ENCODE peak calls at places on chromosomes 1 and 21, in nine cellular contexts. Z is heart left ventricle, K is cardiac muscle cell, R is uterus, A is left ventricle myocardium inferior, C is fibroblast of lung, E is body of pancreas, G is thyroid gland, W is PC-3. P is an unnamed sample. For H3K36me3, the result is how much of the 10 kb centered on the place peaks cover.

GRCh38 chr21:18673789-18674188 is 270.2 kb upstream of the TMPRSS15 start:
- DNase-seq in G (no peak), Z (no peak), K (no peak), W (no peak), A (no peak), R (no peak), C (no peak), E (no peak), P (no peak)

GRCh38 chr1:184296466-184297243 is 90.2 kb upstream of the C1orf21 start:
- DNase-seq in C (peak), E (peak), G (peak), R (peak), W (no peak), K (peak), Z (peak), A (peak), P (peak)

GRCh38 chr1:156244712-156245111 is 2.7 kb downstream of the BGLAP start:
- DNase-seq in K (no peak), R (no peak), C (no peak), Z (no peak), E (no peak), A (no peak), W (no peak), G (no peak), P (no peak)

GRCh38 chr1:181513786-181514297 is 30.5 kb downstream of the CACNA1E start:
- DNase-seq in Z (no peak), C (no peak), W (no peak), A (no peak), R (no peak), K (no peak), E (no peak), G (no peak), P (no peak)

GRCh38 chr1:57091642-57092041 is 125.8 kb upstream of the C8B start:
- DNase-seq in K (no peak), Z (no peak), R (no peak), W (no peak), E (no peak), A (no peak), G (no peak), C (no peak), P (no peak)

GRCh38 chr1:86914635-86914997 is at the start of gene HS2ST1:
- DNase-seq in R (no peak), C (no peak), A (no peak), W (no peak), K (no peak), G (no peak), E (no peak), Z (no peak), P (no peak)

GRCh38 chr21:41769106-41769505 is 2.3 kb upstream of the RIPK4 start:
- DNase-seq in E (no peak), C (no peak), G (no peak), Z (no peak), R (no peak), A (no peak), K (no peak), W (no peak), P (no peak)

GRCh38 chr1:119385650-119386049 is 17.1 kb downstream of the HAO2 start:
- DNase-seq in K (no peak), C (no peak), R (no peak), A (no peak), E (no peak), G (no peak), W (no peak), Z (no peak), P (no peak)

GRCh38 chr1:235160395-235160964 is 570 bp downstream of the RBM34 start:
- DNase-seq in C (peak), G (no peak), A (no peak), K (peak), Z (no peak), R (no peak), W (peak), E (no peak), P (peak)

GRCh38 chr1:183349201-183349711 is 68.9 kb downstream of the NMNAT2 start:
- DNase-seq in G (peak), Z (peak), K (peak), R (no peak), A (no peak), W (no peak), C (peak), E (no peak), P (no peak)

GRCh38 chr1:194295690-194296089 is 1109.3 kb upstream of the B3GALT2 start:
- DNase-seq in A (no peak), K (peak), C (peak), R (no peak), G (no peak), W (peak), Z (no peak), E (peak), P (peak)

GRCh38 chr1:155940993-155941844 is at the start of gene RXFP4:
- DNase-seq in R (no peak), W (peak), C (no peak), K (no peak), A (no peak), Z (no peak), E (no peak), G (peak), P (peak)

GRCh38 chr1:26459148-26459547 is 13.1 kb upstream of the HMGN2 start:
- DNase-seq in K (no peak), A (no peak), C (no peak), Z (no peak), E (no peak), W (no peak), R (no peak), G (no peak), P (no peak)

DNA sequence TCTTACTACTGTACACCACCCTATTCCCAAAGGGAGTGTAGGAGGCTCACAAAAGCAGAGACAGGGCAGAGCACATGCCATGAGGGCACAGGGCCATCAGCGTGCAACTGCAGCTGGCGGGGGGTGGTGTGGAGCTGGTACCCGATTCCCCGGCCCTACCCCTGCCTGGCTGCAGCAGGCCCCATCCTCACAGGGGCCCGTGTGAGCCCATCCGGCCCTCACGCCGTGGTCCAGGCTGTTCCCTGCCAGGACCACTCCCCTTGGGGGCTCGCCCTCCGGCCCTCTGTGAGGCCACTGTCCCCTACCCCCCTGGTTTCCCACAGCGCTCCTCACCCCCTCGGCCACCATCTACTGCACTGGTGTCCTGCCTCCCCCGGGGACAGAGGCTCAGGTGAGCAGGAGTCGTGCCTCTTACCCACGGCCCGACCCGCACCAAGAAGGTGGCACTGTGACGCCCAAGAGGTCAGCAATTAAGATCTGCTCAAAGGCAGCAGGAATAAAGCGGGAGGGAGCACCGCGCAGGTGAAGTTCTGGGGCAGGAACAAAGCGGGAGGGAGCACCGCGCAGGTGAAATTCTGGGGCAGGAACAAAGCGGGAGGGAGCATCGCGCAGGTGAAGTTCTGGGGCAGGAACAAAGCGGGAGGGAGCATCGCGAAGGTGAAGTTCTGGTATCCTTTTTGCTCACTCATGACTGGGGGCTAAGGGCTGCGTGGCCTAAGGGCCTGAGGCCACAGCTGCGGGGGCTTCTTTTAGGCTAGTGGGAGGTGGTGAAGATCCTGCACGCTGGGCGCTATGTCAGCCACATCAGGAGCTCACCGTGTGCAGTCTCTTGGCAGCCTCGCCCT is 3.9 kb downstream of the POFUT2 start:
- DNase-seq in W (no peak), E (no peak), R (no peak), A (no peak), G (no peak), Z (no peak), C (no peak), K (no peak), P (no peak)
- H3K4me3 ChIP-seq in W (no peak), E (no peak), R (no peak), A (no peak), G (no peak), Z (no peak), C (no peak), K (no peak), P (no peak)

GRCh38 chr1:246591504-246591903 is 25.2 kb downstream of the CNST start:
- DNase-seq in W (no peak), G (no peak), C (no peak), K (no peak), E (no peak), Z (no peak), A (no peak), R (no peak), P (no peak)
- H3K36me3 ChIP-seq in W (under half), G (under half), C (under half), K (under half), E (under half), Z (under half), A (under half), R (under half), P (under half)

DNA sequence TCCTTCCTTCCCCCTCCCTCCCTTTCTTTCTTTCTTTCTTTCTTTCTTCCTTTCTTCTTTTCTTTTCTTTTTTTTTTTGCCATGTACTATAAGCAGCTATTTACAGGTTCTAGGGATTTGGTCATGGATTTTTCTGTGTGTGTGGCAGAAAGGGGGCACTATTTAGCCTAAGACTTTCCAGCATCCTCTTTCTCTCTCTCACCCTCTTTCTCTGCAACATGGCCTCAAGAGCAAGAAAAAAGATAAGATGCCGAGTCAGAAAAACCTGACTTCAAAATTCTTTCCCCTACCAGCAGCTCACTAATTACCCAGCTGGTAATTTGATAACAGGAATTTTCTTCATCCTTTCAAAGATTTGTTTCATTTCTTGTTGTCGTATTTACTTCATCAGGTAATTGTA is 458.3 kb upstream of the ADAMTS5 start:
- DNase-seq in E (no peak), G (no peak), K (peak), A (no peak), C (no peak), Z (no peak), R (no peak), W (no peak), P (peak)
- TF ChIP-seq CTCF in E (no peak), G (no peak), K (peak), A (no peak), C (no peak), Z (no peak), R (no peak), W (peak), P (peak)

DNA sequence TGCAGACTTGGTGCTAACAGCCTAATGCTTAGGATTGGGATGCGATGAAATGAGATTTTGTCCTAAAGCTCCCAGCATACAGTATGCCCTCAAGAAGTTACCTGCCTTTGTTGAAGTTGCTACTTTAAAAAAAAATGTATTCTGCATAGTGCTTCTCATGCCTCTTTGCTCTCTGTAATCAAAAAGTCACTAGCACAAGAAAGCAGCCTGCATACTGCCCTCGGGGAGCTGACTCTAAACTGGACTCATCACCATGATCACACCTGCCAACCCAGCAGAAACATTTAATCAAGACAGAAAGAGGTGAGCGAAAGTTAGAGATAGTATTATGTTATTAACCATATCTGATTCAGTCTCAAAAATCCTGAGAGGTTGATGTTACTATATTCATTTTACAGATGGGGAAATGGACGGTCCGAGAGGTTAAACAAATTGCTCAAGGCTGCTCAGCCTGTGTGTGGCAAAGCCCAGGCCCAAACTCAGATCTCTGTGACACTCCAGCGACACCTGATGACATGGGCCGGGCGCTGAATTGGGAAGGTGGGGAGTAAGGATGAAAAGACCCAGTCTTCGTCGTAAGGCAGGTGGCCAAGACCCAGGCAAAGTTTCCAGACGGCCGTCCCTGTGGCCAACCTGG is 1.1 kb downstream of the BATF3 start:
- DNase-seq in Z (no peak), R (no peak), W (no peak), K (no peak), C (no peak), E (no peak), G (no peak), A (no peak), P (no peak)
- H3K4me3 ChIP-seq in Z (peak), R (peak), W (peak), K (peak), C (peak), E (no peak), G (no peak), A (peak), P (peak)

GRCh38 chr1:186323865-186324264 is 51.2 kb downstream of the TPR start:
- DNase-seq in A (no peak), R (no peak), K (no peak), E (no peak), W (no peak), C (no peak), Z (no peak), G (no peak), P (no peak)

GRCh38 chr1:186325239-186325638 is 49.8 kb downstream of the TPR start:
- DNase-seq in A (no peak), G (no peak), Z (no peak), W (peak), K (no peak), C (peak), E (no peak), R (no peak), P (peak)

GRCh38 chr1:186330758-186331157 is 44.3 kb downstream of the TPR start:
- DNase-seq in Z (no peak), G (no peak), K (no peak), R (no peak), C (no peak), W (peak), E (no peak), A (no peak), P (peak)

GRCh38 chr1:186327331-186327730 is 47.7 kb downstream of the TPR start:
- DNase-seq in G (no peak), A (no peak), K (no peak), C (no peak), W (no peak), Z (no peak), E (no peak), R (no peak), P (no peak)

GRCh38 chr1:186326009-186326408 is 49.0 kb downstream of the TPR start:
- DNase-seq in G (no peak), E (no peak), A (no peak), K (no peak), Z (no peak), W (no peak), R (no peak), C (no peak), P (no peak)
- H3K36me3 ChIP-seq in G (half or more), E (under half), A (half or more), K (half or more), Z (half or more), W (under half), R (under half), C (under half), P (under half)

GRCh38 chr1:201269241-201269640 is 14.1 kb upstream of the PKP1 start:
- DNase-seq in G (no peak), W (no peak), A (no peak), C (no peak), R (no peak), Z (no peak), K (no peak), E (no peak), P (no peak)

GRCh38 chr1:201266276-201266675 is 17.0 kb upstream of the PKP1 start:
- DNase-seq in A (no peak), Z (no peak), E (no peak), K (no peak), G (no peak), R (no peak), W (no peak), C (no peak), P (no peak)

GRCh38 chr1:201268604-201269151 is 14.6 kb upstream of the PKP1 start:
- DNase-seq in R (peak), G (peak), C (peak), K (peak), Z (no peak), W (peak), E (peak), A (no peak), P (peak)

GRCh38 chr1:201266774-201267173 is 16.5 kb upstream of the PKP1 start:
- DNase-seq in K (no peak), Z (no peak), E (no peak), R (no peak), G (no peak), A (no peak), W (peak), C (peak), P (peak)

GRCh38 chr1:201267481-201268229 is 15.7 kb upstream of the PKP1 start:
- DNase-seq in G (no peak), A (no peak), R (no peak), Z (no peak), W (peak), E (no peak), C (peak), K (no peak), P (peak)
- TF ChIP-seq CTCF in G (no peak), A (no peak), R (no peak), Z (no peak), W (peak), E (no peak), C (no peak), K (no peak), P (no peak)

GRCh38 chr1:43286115-43286514 is 734 bp upstream of the C1orf210 start:
- DNase-seq in Z (no peak), A (no peak), C (no peak), R (no peak), W (no peak), G (no peak), K (no peak), E (no peak), P (no peak)

GRCh38 chr1:43284065-43284464 is 1.3 kb downstream of the C1orf210 start:
- DNase-seq in Z (no peak), A (no peak), K (no peak), R (no peak), W (no peak), E (no peak), G (no peak), C (no peak), P (no peak)

GRCh38 chr1:43286533-43286932 is 1.2 kb upstream of the C1orf210 start:
- DNase-seq in C (no peak), E (no peak), R (no peak), Z (no peak), G (no peak), K (no peak), A (no peak), W (no peak), P (no peak)

GRCh38 chr1:43285269-43285986 is at the start of gene C1orf210:
- DNase-seq in E (peak), W (peak), G (peak), C (no peak), K (no peak), Z (no peak), R (no peak), A (no peak), P (peak)

DNA sequence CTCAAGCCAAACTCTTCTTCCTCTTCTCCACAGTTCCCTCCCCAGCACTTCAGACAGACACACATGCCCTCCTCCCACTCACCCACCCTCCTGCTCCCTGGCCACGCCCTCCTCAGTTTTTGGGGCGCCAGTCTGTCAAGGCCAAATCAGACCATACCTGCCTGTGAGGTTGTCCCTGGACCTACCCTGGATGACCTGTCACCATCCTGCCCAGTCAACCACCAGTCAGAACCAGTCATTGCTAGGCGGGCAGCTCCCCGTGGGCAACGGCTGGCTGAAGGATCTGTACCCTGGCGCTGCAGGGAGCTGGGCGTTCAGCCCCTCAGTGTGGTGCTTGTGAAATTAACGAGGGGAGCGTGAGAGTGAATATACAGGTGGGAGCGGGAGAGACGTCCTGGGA is 670 bp downstream of the C1orf210 start:
- DNase-seq in Z (no peak), G (peak), E (no peak), A (no peak), C (no peak), R (no peak), W (no peak), K (no peak), P (no peak)
- H3K4me3 ChIP-seq in Z (no peak), G (peak), E (peak), A (no peak), C (no peak), R (no peak), W (peak), K (no peak), P (peak)

GRCh38 chr21:25764065-25764464 is 29.3 kb downstream of the GABPA start:
- DNase-seq in K (no peak), Z (no peak), C (no peak), W (no peak), R (no peak), G (no peak), A (no peak), E (no peak), P (no peak)

GRCh38 chr21:25772680-25773079 is 37.9 kb downstream of the GABPA start:
- DNase-seq in R (no peak), K (no peak), W (peak), G (no peak), A (no peak), Z (no peak), C (no peak), E (no peak), P (peak)

DNA sequence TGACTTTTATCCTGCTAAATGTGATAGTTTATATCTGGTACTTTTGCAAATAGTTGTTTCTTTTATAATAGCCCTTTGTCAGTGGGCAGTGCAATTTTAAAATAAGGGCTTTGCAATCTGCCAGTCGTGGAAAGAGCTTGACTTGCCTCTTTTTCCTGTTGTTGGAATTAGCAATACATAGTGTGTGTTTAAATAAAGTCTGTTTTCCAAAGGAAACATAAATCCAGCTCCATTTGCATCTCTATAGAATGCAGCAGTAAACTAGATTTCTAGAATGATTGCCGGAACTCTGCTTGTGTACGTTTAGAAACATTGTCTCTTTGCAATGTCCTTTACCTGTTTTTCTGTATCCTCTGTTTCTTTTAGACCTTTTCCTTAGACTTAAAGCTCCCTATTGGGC is 33.1 kb downstream of the GABPA start:
- DNase-seq in R (no peak), W (no peak), C (no peak), G (no peak), K (no peak), E (no peak), Z (no peak), A (no peak), P (no peak)
- H3K36me3 ChIP-seq in R (under half), W (under half), C (under half), G (under half), K (under half), E (under half), Z (half or more), A (half or more), P (under half)

P was measured in bronchial epithelial cell.